ENCODE peak calls at places on chromosomes 4 and X, in four cellular contexts. G, Q, M and K are unnamed samples.
A peak's percentile ranks its signal among the peaks of the same experiment; 100 is the strongest.

GRCh38 chr4:24775209-24775608 is 20.2 kb upstream of the SOD3 start:
- DNase-seq in G (no peak), Q (no peak), M (no peak), K (no peak)

GRCh38 chrX:137118536-137118935 is 84.7 kb upstream of the GPR101 start:
- DNase-seq in G (no peak), Q (no peak), M (no peak), K (no peak)

GRCh38 chr4:157655101-157655818 is 434.7 kb downstream of the GRIA2 start:
- DNase-seq in G (no peak), Q (no peak), M (no peak), K (no peak)

GRCh38 chr4:107599841-107600240 is 120.2 kb downstream of the PAPSS1 start:
- DNase-seq in G (no peak), Q (no peak), M (no peak), K (no peak)

GRCh38 chr4:8439914-8440490 is 521 bp downstream of the ACOX3 start:
- DNase-seq in G (peak; percentile 35), Q (peak; percentile 63), M (no peak), K (peak; percentile 61)

GRCh38 chr4:121155893-121156292 is 8.2 kb downstream of the TNIP3 start:
- DNase-seq in G (peak; percentile 74), Q (peak; percentile 4), M (peak; percentile 24), K (no peak)

GRCh38 chrX:81336455-81337144 is 134.7 kb downstream of the SH3BGRL start:
- DNase-seq in G (no peak), Q (no peak), M (no peak), K (no peak)

GRCh38 chr4:67531349-67531748 is 14.0 kb downstream of the CENPC start:
- DNase-seq in G (no peak), Q (no peak), M (no peak), K (no peak)

GRCh38 chr4:15926486-15926885 is 12.1 kb downstream of the FGFBP1 start:
- DNase-seq in G (no peak), Q (no peak), M (no peak), K (no peak)

GRCh38 chr4:3293410-3294391 is 880 bp downstream of the RGS12 start:
- DNase-seq in G (no peak), Q (no peak), M (no peak), K (no peak)

GRCh38 chr4:16199132-16199531 is 27.1 kb downstream of the TAPT1 start:
- DNase-seq in G (peak; percentile 12), Q (no peak), M (no peak), K (no peak)

GRCh38 chrX:111857534-111857933 is 18.4 kb upstream of the TRPC5OS start:
- DNase-seq in G (no peak), Q (no peak), M (no peak), K (no peak)

GRCh38 chr4:2867758-2868491 is 24.3 kb downstream of the ADD1 start:
- DNase-seq in G (no peak), Q (peak; percentile 86), M (no peak), K (no peak)

GRCh38 chr4:173415092-173415491 is 16.2 kb upstream of the SCRG1 start:
- DNase-seq in G (no peak), Q (no peak), M (no peak), K (peak; percentile 79)

GRCh38 chr4:105541420-105541819 is 11.0 kb upstream of the ARHGEF38 start:
- DNase-seq in G (no peak), Q (peak; percentile 4), M (no peak), K (no peak)

GRCh38 chrX:34580069-34580468 is 77.0 kb downstream of the TMEM47 start:
- DNase-seq in G (no peak), Q (no peak), M (no peak), K (no peak)

GRCh38 chrX:38627683-38628082 is 66.3 kb downstream of the TSPAN7 start:
- DNase-seq in G (peak; percentile 59), Q (peak; percentile 68), M (peak; percentile 18), K (peak; percentile 13)

GRCh38 chrX:47674776-47675175 is 15.8 kb upstream of the UXT start:
- DNase-seq in G (no peak), Q (no peak), M (no peak), K (no peak)

GRCh38 chr4:169618286-169618685 is 2.1 kb upstream of the CLCN3 start:
- DNase-seq in G (no peak), Q (no peak), M (no peak), K (no peak)

GRCh38 chrX:67718926-67719325 is 175.1 kb downstream of the AR start:
- DNase-seq in G (no peak), Q (no peak), M (no peak), K (no peak)

GRCh38 chrX:27446423-27446822 is 16.7 kb downstream of the PPP4R3C start:
- DNase-seq in G (no peak), Q (no peak), M (no peak), K (no peak)

GRCh38 chrX:132877954-132878536 is 80.4 kb downstream of the HS6ST2 start:
- DNase-seq in G (no peak), Q (no peak), M (no peak), K (no peak)

GRCh38 chr4:6278801-6279197 is 9.1 kb downstream of the WFS1 start:
- DNase-seq in G (no peak), Q (peak; percentile 51), M (no peak), K (no peak)

GRCh38 chrX:53135581-53135980 is 41.6 kb downstream of the KANTR start:
- DNase-seq in G (no peak), Q (no peak), M (no peak), K (no peak)

GRCh38 chrX:34848281-34848680 is 94.3 kb upstream of the FAM47B start:
- DNase-seq in G (no peak), Q (no peak), M (no peak), K (no peak)

GRCh38 chr4:153137677-153138630 is 66.3 kb upstream of the TRIM2 start:
- DNase-seq in G (no peak), Q (peak; percentile 64), M (no peak), K (no peak)

GRCh38 chr4:24730256-24731001 is 64.9 kb upstream of the SOD3 start:
- DNase-seq in G (no peak), Q (no peak), M (no peak), K (no peak)

GRCh38 chr4:5037553-5038551 is 13.4 kb upstream of the STK32B start:
- DNase-seq in G (peak; percentile 85), Q (peak; percentile 78), M (peak; percentile 90), K (no peak)

GRCh38 chr4:146159384-146160058 is 16.0 kb upstream of the LSM6 start:
- DNase-seq in G (no peak), Q (no peak), M (no peak), K (no peak)

DNA sequence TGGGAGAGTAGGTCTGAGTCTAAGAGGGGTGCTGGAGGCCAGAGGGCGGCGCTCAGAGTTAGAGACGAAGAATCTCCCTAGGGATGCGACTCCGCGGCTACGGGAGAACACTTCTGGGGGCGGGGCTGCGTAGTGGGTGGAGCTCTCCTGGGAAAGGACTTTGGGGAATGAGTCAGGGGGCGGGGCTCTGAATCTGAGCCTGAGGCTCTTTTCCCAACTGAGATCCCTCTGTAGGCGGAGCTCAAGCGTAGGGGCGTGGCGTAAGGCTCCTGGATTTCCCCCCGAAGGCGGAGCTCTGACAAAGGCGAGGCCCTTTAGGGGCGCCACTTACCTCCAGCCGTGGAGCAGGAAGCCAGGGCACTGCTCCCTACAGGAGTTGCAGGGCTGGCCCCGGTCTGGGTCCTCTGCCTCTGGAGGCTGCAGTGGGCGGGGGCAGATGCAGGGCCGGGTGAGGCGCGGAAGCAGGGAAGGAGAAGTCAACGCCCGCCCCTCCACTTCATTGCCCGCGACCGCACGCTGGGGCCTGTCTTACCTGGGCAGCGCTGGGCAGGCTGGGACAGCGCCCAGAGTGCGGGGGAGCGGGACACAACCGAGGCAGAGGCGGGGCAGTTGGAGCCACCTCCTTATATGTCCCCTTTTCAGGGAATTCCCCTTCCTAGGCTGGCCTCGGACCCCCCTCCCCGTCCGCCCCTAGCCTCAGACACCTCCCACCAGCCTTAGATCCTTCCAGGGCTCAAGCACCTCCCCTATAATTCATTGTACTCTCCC is 1.7 kb downstream of the PRICKLE3 start:
- DNase-seq in G (peak; percentile 95), Q (peak; percentile 94), M (peak; percentile 82), K (no peak)
- TF ChIP-seq REST in G (no peak), Q (no peak), M (no peak), K (no peak)

GRCh38 chrX:103774070-103774642 is 2.5 kb upstream of the PLP1 start:
- DNase-seq in G (peak; percentile 42), Q (no peak), M (no peak), K (no peak)
- H3K27ac ChIP-seq in G (no peak overlapping the region), Q (no peak overlapping the region), M (no peak overlapping the region), K (no peak overlapping the region)

GRCh38 chrX:552496-552895 is 78.1 kb upstream of the SHOX start:
- DNase-seq in G (no peak), Q (no peak), M (no peak), K (no peak)
- TF ChIP-seq CTCF in G (no peak), Q (no peak), M (no peak), K (no peak)

GRCh38 chr4:26860157-26860921 is at the start of gene STIM2:
- DNase-seq in G (peak; percentile 94), Q (peak; percentile 98), M (peak; percentile 71), K (peak; percentile 96)
- TF ChIP-seq REST in G (no peak), Q (peak; percentile 65), M (no peak), K (no peak)

DNA sequence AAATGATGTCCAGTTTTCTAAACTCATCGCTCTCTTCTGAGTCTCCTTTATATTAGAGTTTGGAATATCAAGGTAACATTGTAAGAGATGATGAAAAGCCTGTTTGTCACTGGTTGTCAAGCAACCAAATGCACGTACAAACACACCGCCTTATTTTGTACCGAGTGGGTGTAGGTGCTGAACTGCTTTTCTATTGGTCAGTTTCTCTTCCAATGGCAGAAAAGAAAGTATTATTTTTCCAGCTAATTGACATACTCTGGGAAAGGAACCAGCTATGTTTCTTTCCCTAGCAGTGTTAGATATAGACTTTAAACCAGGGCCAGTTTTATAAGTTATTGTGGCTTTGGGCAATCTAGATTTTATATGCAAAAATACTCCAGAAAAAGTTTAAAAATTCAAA is 6.6 kb upstream of the PPM1K start:
- DNase-seq in G (no peak), Q (no peak), M (no peak), K (no peak)
- H3K27ac ChIP-seq in G (no peak overlapping the region), Q (no peak overlapping the region), M (no peak overlapping the region), K (no peak overlapping the region)